ENCODE peak calls at places on chromosome 17, in six cellular contexts. G is neural progenitor cell, N is HAP-1, W is AG20443, F is COR-L47, C is psoas muscle. J is an unnamed sample.

GRCh38 chr17:8776861-8777260 is 18.5 kb upstream of the SPDYE4 start:
- DNase-seq in F (no peak), N (no peak), C (no peak), G (no peak), W (no peak), J (no peak)

GRCh38 chr17:72162569-72162968 is 41.7 kb downstream of the SOX9 start:
- DNase-seq in F (no peak), G (no peak), N (no peak), W (no peak), C (no peak), J (no peak)

GRCh38 chr17:37770631-37771518 is 26.0 kb upstream of the HNF1B start:
- DNase-seq in F (peak; percentile 48), W (peak; percentile 76), N (peak; percentile 21), C (no peak), G (peak; percentile 73), J (no peak)

GRCh38 chr17:9266031-9266680 is 244.8 kb downstream of the NTN1 start:
- DNase-seq in C (no peak), G (no peak), F (no peak), W (peak; percentile 24), N (no peak), J (no peak)

GRCh38 chr17:71438631-71439146 is 682.1 kb upstream of the SOX9 start:
- DNase-seq in F (peak; percentile 4), G (no peak), N (no peak), C (no peak), W (peak; percentile 79), J (no peak)

GRCh38 chr17:4715071-4715749 is 4.8 kb downstream of the ARRB2 start:
- DNase-seq in C (no peak), N (no peak), F (no peak), W (no peak), G (no peak), J (no peak)

GRCh38 chr17:70447588-70447987 is 278.3 kb downstream of the KCNJ2 start:
- DNase-seq in F (no peak), C (no peak), N (no peak), W (no peak), G (no peak), J (no peak)

GRCh38 chr17:47745037-47745380 is 12.0 kb downstream of the TBX21 start:
- DNase-seq in F (no peak), G (no peak), W (no peak), C (no peak), N (no peak), J (no peak)

GRCh38 chr17:2068101-2068518 is 13.2 kb downstream of the HIC1 start:
- DNase-seq in C (peak; percentile 29), N (no peak), G (no peak), W (peak; percentile 79), F (no peak), J (peak; percentile 55)

GRCh38 chr17:206941-207560 is 25.6 kb upstream of the DOC2B start:
- DNase-seq in G (no peak), N (no peak), F (no peak), W (no peak), C (no peak), J (no peak)

GRCh38 chr17:80133626-80133970 is 13.3 kb downstream of the EIF4A3 start:
- DNase-seq in W (no peak), C (no peak), N (no peak), F (no peak), G (no peak), J (no peak)

GRCh38 chr17:82333279-82334171 is at the start of gene SECTM1:
- DNase-seq in F (peak; percentile 46), N (no peak), C (peak; percentile 68), W (peak; percentile 90), G (peak; percentile 72), J (peak; percentile 72)

GRCh38 chr17:41552455-41552854 is 19.4 kb downstream of the KRT9 start:
- DNase-seq in N (no peak), C (no peak), F (no peak), G (no peak), W (no peak), J (no peak)

GRCh38 chr17:75096082-75096625 is 8.4 kb downstream of the SLC16A5 start:
- DNase-seq in C (peak; percentile 67), G (no peak), W (peak; percentile 80), F (no peak), N (peak; percentile 22), J (no peak)

GRCh38 chr17:8650119-8650499 is 19.6 kb upstream of the MYH10 start:
- DNase-seq in F (no peak), G (no peak), C (no peak), W (no peak), N (no peak), J (no peak)

GRCh38 chr17:29645516-29646051 is 22.9 kb upstream of the CORO6 start:
- DNase-seq in C (peak; percentile 83), F (no peak), G (no peak), N (no peak), W (peak; percentile 82), J (peak; percentile 86)

GRCh38 chr17:19978206-19978802 is 676 bp upstream of the AKAP10 start:
- DNase-seq in W (peak; percentile 30), N (no peak), G (no peak), C (peak; percentile 21), F (no peak), J (no peak)